ENCODE peak calls at places on chromosomes 11 and 22, in five cellular contexts. H is fibroblast of lung, G is choroid plexus epithelial cell, I is tibial nerve, M is fibroblast of the aortic adventitia. X is an unnamed sample.
A peak's percentile ranks its signal among the peaks of the same experiment; 100 is the strongest.

GRCh38 chr11:68958211-68958610 is 22.6 kb downstream of the MRGPRD start:
- DNase-seq in G (no peak), I (no peak), H (no peak), M (no peak), X (no peak)

GRCh38 chr11:1053121-1053901 is 16.8 kb upstream of the MUC6 start:
- DNase-seq in H (no peak), M (peak; percentile 19), G (peak; percentile 35), I (no peak), X (no peak)

GRCh38 chr11:18633256-18634139 is 644 bp downstream of the SPTY2D1 start:
- DNase-seq in M (peak; percentile 53), I (no peak), H (peak; percentile 24), G (peak; percentile 26), X (no peak)

GRCh38 chr11:88266919-88267318 is 70.6 kb downstream of the CTSC start:
- DNase-seq in M (no peak), H (no peak), G (no peak), I (no peak), X (no peak)

GRCh38 chr22:21915624-21916308 is 36.9 kb downstream of the PPM1F start:
- DNase-seq in I (no peak), H (no peak), M (no peak), G (no peak), X (no peak)

GRCh38 chr11:84906995-84907394 is 720.1 kb downstream of the DLG2 start:
- DNase-seq in I (no peak), M (no peak), H (peak; percentile 11), G (peak; percentile 79), X (peak; percentile 77)

GRCh38 chr22:50735739-50736030 is 2.3 kb upstream of the ACR start:
- DNase-seq in H (no peak), M (no peak), G (no peak), I (no peak), X (no peak)

GRCh38 chr11:61485080-61485479 is 23.5 kb upstream of the LRRC10B start:
- DNase-seq in G (no peak), H (no peak), I (no peak), M (no peak), X (no peak)

GRCh38 chr22:19679476-19680099 is 34.7 kb upstream of the SEPTIN5 start:
- DNase-seq in I (peak; percentile 44), G (no peak), M (peak; percentile 12), H (no peak), X (no peak)

GRCh38 chr11:75924966-75925784 is 110.2 kb downstream of the UVRAG start:
- DNase-seq in H (peak; percentile 63), I (no peak), M (peak; percentile 66), G (no peak), X (peak; percentile 46)

GRCh38 chr22:47794851-47795250 is 1032.4 kb downstream of the TBC1D22A start:
- DNase-seq in H (no peak), M (no peak), I (no peak), G (no peak), X (no peak)

GRCh38 chr11:77619576-77620198 is 17.9 kb downstream of the CLNS1A start:
- DNase-seq in H (peak; percentile 67), I (peak; percentile 37), M (peak; percentile 71), G (peak; percentile 73), X (peak; percentile 67)

GRCh38 chr11:33984682-33985389 is 66.7 kb upstream of the CAPRIN1 start:
- DNase-seq in I (no peak), M (peak; percentile 14), H (peak; percentile 4), G (peak; percentile 10), X (no peak)

GRCh38 chr11:75437966-75438659 is 5.1 kb upstream of the KLHL35 start:
- DNase-seq in G (no peak), H (no peak), M (no peak), I (no peak), X (peak; percentile 10)

GRCh38 chr11:57786436-57786835 is 24.8 kb downstream of the CTNND1 start:
- DNase-seq in M (no peak), G (peak; percentile 42), I (no peak), H (no peak), X (no peak)

GRCh38 chr11:1837171-1838076 is 1.4 kb upstream of the TNNI2 start:
- DNase-seq in I (peak; percentile 40), H (peak; percentile 72), M (peak; percentile 49), G (peak; percentile 62), X (peak; percentile 78)

GRCh38 chr11:93840981-93841380 is 9.4 kb downstream of the VSTM5 start:
- DNase-seq in G (no peak), I (no peak), H (no peak), M (no peak), X (no peak)

GRCh38 chr11:35077709-35078695 is 61.0 kb upstream of the CD44 start:
- DNase-seq in H (no peak), M (peak; percentile 56), I (no peak), G (peak; percentile 68), X (no peak)

GRCh38 chr11:75148436-75148983 is 2.4 kb upstream of the SLCO2B1 start:
- DNase-seq in G (no peak), I (no peak), H (no peak), M (no peak), X (no peak)

GRCh38 chr22:45280583-45280972 is 4.2 kb upstream of the UPK3A start:
- DNase-seq in M (no peak), H (no peak), G (no peak), I (no peak), X (no peak)

GRCh38 chr11:439315-440064 is 2.3 kb downstream of the ANO9 start:
- DNase-seq in M (no peak), H (no peak), G (no peak), I (no peak), X (no peak)

GRCh38 chr11:47552086-47552580 is 799 bp downstream of the CELF1 start:
- DNase-seq in G (peak; percentile 63), I (no peak), H (peak; percentile 58), M (peak; percentile 60), X (peak; percentile 51)

GRCh38 chr11:14973621-14974020 is 1.5 kb upstream of the CALCA start:
- DNase-seq in M (peak; percentile 18), H (peak; percentile 34), I (no peak), G (peak; percentile 22), X (peak; percentile 15)

GRCh38 chr11:9070740-9071476 is 20.5 kb downstream of the SCUBE2 start:
- DNase-seq in G (no peak), M (no peak), H (no peak), I (no peak), X (no peak)

GRCh38 chr11:70141490-70142014 is 61.5 kb upstream of the FADD start:
- DNase-seq in M (no peak), H (no peak), I (no peak), G (no peak), X (no peak)

GRCh38 chr11:44738791-44739190 is 12.0 kb downstream of the TSPAN18 start:
- DNase-seq in I (no peak), H (no peak), G (no peak), M (no peak), X (no peak)
- TF ChIP-seq CTCF in I (no peak), H (no peak), G (no peak), M (no peak), X (no peak)

GRCh38 chr22:42328130-42328821 is 57.8 kb upstream of the TCF20 start:
- DNase-seq in I (no peak), G (no peak), M (no peak), H (no peak), X (no peak)
- H3K4me3 ChIP-seq in I (no peak overlapping the region), G (no peak overlapping the region), M (no peak overlapping the region), H (no peak overlapping the region), X (no peak overlapping the region)

DNA sequence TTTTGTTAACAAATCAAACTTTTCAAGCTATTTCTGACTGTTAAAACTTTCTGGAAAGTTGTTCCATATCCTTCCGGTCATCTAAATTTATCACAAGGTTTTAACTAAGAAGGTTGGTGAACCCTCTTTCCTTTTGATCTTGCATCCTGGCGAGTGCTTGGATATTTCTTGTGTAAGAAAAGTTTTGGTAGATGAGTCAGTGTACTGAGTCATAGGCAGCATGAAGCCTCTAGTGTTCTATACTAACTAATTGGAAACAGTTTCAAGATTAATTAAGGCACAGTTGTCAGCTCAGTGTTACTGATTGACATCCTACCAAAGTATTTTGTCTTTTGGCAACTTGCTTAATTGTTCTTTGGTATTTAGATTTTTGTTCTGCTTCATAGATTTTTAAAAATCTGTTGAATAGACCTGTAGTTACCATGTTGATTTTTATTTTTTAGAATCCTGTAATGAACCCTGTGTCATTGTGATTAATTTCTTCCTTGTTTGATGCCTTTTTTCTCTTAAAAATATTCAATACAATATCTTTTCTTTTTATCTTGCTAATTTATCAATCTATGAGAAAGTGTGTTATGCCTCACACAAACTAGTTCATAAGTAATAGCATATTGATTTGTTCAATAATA is 38.0 kb downstream of the METTL15 start:
- DNase-seq in H (peak; percentile 87), I (no peak), G (peak; percentile 94), M (peak; percentile 88), X (peak; percentile 88)
- TF ChIP-seq CTCF in H (no peak), I (no peak), G (no peak), M (no peak), X (no peak)

DNA sequence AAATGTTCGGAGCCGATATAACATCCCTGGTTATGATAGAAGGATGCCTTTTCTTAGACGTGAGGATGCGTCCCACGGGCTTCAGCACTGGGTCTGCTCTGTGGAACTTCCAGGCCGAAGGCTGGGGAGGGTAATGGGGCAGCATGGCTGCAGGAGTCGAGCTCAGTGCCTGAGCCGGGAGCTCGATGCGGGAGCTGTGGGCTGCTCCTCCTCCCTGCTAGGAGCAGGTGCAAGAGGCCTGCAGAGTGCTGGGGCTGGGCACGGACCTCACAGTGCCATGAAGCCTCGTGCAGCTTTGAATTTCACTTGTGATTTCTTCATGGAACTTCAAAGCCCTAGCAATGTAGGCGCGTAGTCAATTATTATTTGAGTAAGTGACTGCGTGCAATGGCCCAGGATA is 6.0 kb downstream of the TUBA8 start:
- DNase-seq in I (no peak), M (no peak), H (no peak), G (no peak), X (no peak)
- H3K4me3 ChIP-seq in I (no peak overlapping the region), M (no peak overlapping the region), H (no peak overlapping the region), G (no peak overlapping the region), X (no peak overlapping the region)

GRCh38 chr11:82969811-82970210 is 68.3 kb downstream of the DDIAS start:
- DNase-seq in H (no peak), G (no peak), M (no peak), I (no peak), X (no peak)
- TF ChIP-seq CTCF in H (no peak), G (no peak), M (no peak), I (no peak), X (no peak)

DNA sequence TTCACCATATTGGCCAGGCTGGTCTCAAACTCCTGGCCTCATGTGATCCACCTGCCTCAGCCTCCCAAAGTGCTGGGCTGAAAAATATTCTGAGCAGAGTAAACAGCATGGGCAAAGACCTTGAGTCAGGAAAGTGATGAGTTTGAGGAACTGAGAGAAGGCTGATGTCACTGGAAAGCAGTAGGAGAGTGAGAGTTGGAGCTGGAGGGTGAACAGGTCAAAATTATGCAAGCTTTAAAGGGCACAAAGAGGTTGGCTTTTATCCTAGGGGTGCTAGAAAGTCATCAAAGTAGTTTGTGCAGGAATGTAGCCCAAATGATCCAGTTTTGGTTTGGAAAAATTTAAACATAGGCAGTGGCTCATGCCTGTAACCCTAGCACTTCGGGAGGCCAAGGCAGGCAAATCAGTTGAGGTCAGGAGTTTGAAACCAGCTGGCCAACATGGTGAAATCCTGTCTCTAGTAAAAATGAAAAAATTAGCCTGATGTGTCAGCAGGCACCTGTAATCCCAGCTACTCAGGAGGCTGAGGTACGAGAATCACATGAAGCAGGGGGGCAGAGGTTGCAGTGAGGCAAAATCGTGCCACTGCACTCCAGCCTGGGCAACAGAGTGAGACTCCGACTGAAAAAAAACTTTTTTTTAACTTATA is 44.7 kb upstream of the CXCR5 start:
- DNase-seq in I (no peak), G (peak; percentile 8), H (no peak), M (no peak), X (no peak)
- H3K4me3 ChIP-seq in I (no peak overlapping the region), G (no peak overlapping the region), H (no peak overlapping the region), M (no peak overlapping the region), X (no peak overlapping the region)

GRCh38 chr11:102268083-102268984 is 49.0 kb upstream of the BIRC3 start:
- DNase-seq in G (peak; percentile 78), H (peak; percentile 76), M (peak; percentile 73), I (peak; percentile 35), X (peak; percentile 72)
- TF ChIP-seq CTCF in G (peak; percentile 67), H (peak; percentile 11), M (peak; percentile 21), I (peak; percentile 33), X (peak; percentile 52)

GRCh38 chr11:128628343-128628673 is 41.0 kb upstream of the ETS1 start:
- DNase-seq in M (no peak), G (no peak), H (no peak), I (no peak), X (no peak)
- H3K4me3 ChIP-seq in M (no peak overlapping the region), G (no peak overlapping the region), H (no peak overlapping the region), I (no peak overlapping the region), X (no peak overlapping the region)

X was measured in cardiac fibroblast.